ENCODE peak calls at places on chromosomes 3 and 15, in six cellular contexts. One of them, this sample, is unnamed.

GRCh38 chr3:195208183-195208582 is 62.8 kb downstream of the XXYLT1 start:
- DNase-seq in GM23338: no peak
- DNase-seq in CD4-positive, alpha-beta T cell: no peak
- DNase-seq in fibroblast of lung: no peak
- DNase-seq in heart left ventricle: no peak
- DNase-seq in left ventricle myocardium inferior: no peak
- DNase-seq in this sample: no peak

GRCh38 chr3:194607592-194608386 is 25.4 kb downstream of the TMEM44 start:
- DNase-seq in GM23338: no peak
- DNase-seq in left ventricle myocardium inferior: no peak
- DNase-seq in heart left ventricle: no peak
- DNase-seq in CD4-positive, alpha-beta T cell: no peak
- DNase-seq in fibroblast of lung: no peak
- DNase-seq in this sample: no peak

GRCh38 chr3:150069633-150070032 is 98.9 kb upstream of the PFN2 start:
- DNase-seq in left ventricle myocardium inferior: no peak
- DNase-seq in CD4-positive, alpha-beta T cell: no peak
- DNase-seq in heart left ventricle: no peak
- DNase-seq in fibroblast of lung: no peak
- DNase-seq in GM23338: no peak
- DNase-seq in this sample: no peak

GRCh38 chr3:56763233-56763632 is 38.5 kb downstream of the ARHGEF3 start:
- DNase-seq in heart left ventricle: no peak
- DNase-seq in CD4-positive, alpha-beta T cell: no peak
- DNase-seq in fibroblast of lung: no peak
- DNase-seq in left ventricle myocardium inferior: no peak
- DNase-seq in GM23338: no peak
- DNase-seq in this sample: no peak

GRCh38 chr15:62840518-62841268 is 201.9 kb upstream of the TPM1 start:
- DNase-seq in fibroblast of lung: no peak
- DNase-seq in left ventricle myocardium inferior: no peak
- DNase-seq in CD4-positive, alpha-beta T cell: no peak
- DNase-seq in heart left ventricle: no peak
- DNase-seq in GM23338: no peak
- DNase-seq in this sample: no peak

GRCh38 chr15:49060710-49061483 is 14.7 kb upstream of the SECISBP2L start:
- DNase-seq in GM23338: no peak
- DNase-seq in fibroblast of lung: peak; percentile 43
- DNase-seq in heart left ventricle: no peak
- DNase-seq in left ventricle myocardium inferior: no peak
- DNase-seq in CD4-positive, alpha-beta T cell: no peak
- DNase-seq in this sample: no peak

GRCh38 chr15:60546764-60547163 is 67.8 kb upstream of the ICE2 start:
- DNase-seq in GM23338: no peak
- DNase-seq in left ventricle myocardium inferior: no peak
- DNase-seq in heart left ventricle: no peak
- DNase-seq in CD4-positive, alpha-beta T cell: no peak
- DNase-seq in fibroblast of lung: no peak
- DNase-seq in this sample: no peak

GRCh38 chr15:33968224-33968623 is at the start of gene CHRM5:
- DNase-seq in GM23338: no peak
- DNase-seq in left ventricle myocardium inferior: no peak
- DNase-seq in CD4-positive, alpha-beta T cell: no peak
- DNase-seq in heart left ventricle: no peak
- DNase-seq in fibroblast of lung: no peak
- DNase-seq in this sample: no peak

GRCh38 chr3:133294253-133294652 is 105.6 kb upstream of the BFSP2 start:
- DNase-seq in left ventricle myocardium inferior: no peak
- DNase-seq in heart left ventricle: no peak
- DNase-seq in GM23338: no peak
- DNase-seq in fibroblast of lung: no peak
- DNase-seq in CD4-positive, alpha-beta T cell: no peak
- DNase-seq in this sample: no peak

GRCh38 chr3:71978150-71978721 is 193.3 kb upstream of the PROK2 start:
- DNase-seq in GM23338: no peak
- DNase-seq in CD4-positive, alpha-beta T cell: no peak
- DNase-seq in fibroblast of lung: no peak
- DNase-seq in left ventricle myocardium inferior: no peak
- DNase-seq in heart left ventricle: no peak
- DNase-seq in this sample: no peak

GRCh38 chr3:160544837-160545236 is 20.5 kb downstream of the KPNA4 start:
- DNase-seq in GM23338: no peak
- DNase-seq in CD4-positive, alpha-beta T cell: no peak
- DNase-seq in heart left ventricle: no peak
- DNase-seq in fibroblast of lung: peak; percentile 27
- DNase-seq in left ventricle myocardium inferior: no peak
- DNase-seq in this sample: no peak

GRCh38 chr15:91116379-91117067 is 16.5 kb downstream of the SV2B start:
- DNase-seq in CD4-positive, alpha-beta T cell: no peak
- DNase-seq in left ventricle myocardium inferior: no peak
- DNase-seq in GM23338: no peak
- DNase-seq in heart left ventricle: no peak
- DNase-seq in fibroblast of lung: no peak
- DNase-seq in this sample: peak; percentile 51

GRCh38 chr15:91268510-91268909 is 168.5 kb downstream of the SV2B start:
- DNase-seq in left ventricle myocardium inferior: no peak
- DNase-seq in heart left ventricle: no peak
- DNase-seq in GM23338: peak; percentile 79
- DNase-seq in fibroblast of lung: no peak
- DNase-seq in CD4-positive, alpha-beta T cell: no peak
- DNase-seq in this sample: no peak

GRCh38 chr3:65371053-65371452 is 667.7 kb downstream of the MAGI1 start:
- DNase-seq in CD4-positive, alpha-beta T cell: no peak
- DNase-seq in heart left ventricle: no peak
- DNase-seq in fibroblast of lung: no peak
- DNase-seq in GM23338: no peak
- DNase-seq in left ventricle myocardium inferior: no peak
- DNase-seq in this sample: peak; percentile 3

GRCh38 chr15:58966698-58967097 is 20.8 kb upstream of the RNF111 start:
- DNase-seq in CD4-positive, alpha-beta T cell: no peak
- DNase-seq in GM23338: no peak
- DNase-seq in left ventricle myocardium inferior: no peak
- DNase-seq in fibroblast of lung: no peak
- DNase-seq in heart left ventricle: no peak
- DNase-seq in this sample: no peak

GRCh38 chr3:56366641-56366984 is 101.7 kb downstream of the ERC2 start:
- DNase-seq in GM23338: no peak
- DNase-seq in heart left ventricle: no peak
- DNase-seq in CD4-positive, alpha-beta T cell: no peak
- DNase-seq in fibroblast of lung: no peak
- DNase-seq in left ventricle myocardium inferior: no peak
- DNase-seq in this sample: no peak

GRCh38 chr3:140500473-140500872 is 177.4 kb upstream of the TRIM42 start:
- DNase-seq in GM23338: no peak
- DNase-seq in fibroblast of lung: no peak
- DNase-seq in left ventricle myocardium inferior: no peak
- DNase-seq in heart left ventricle: no peak
- DNase-seq in CD4-positive, alpha-beta T cell: no peak
- DNase-seq in this sample: no peak

GRCh38 chr3:54891540-54891897 is 36.3 kb downstream of the LRTM1 start:
- DNase-seq in fibroblast of lung: peak; percentile 95
- DNase-seq in GM23338: no peak
- DNase-seq in CD4-positive, alpha-beta T cell: no peak
- DNase-seq in left ventricle myocardium inferior: peak; percentile 74
- DNase-seq in heart left ventricle: peak; percentile 75
- DNase-seq in this sample: peak; percentile 89

GRCh38 chr3:3196148-3196861 is 16.8 kb upstream of the CRBN start:
- DNase-seq in fibroblast of lung: no peak
- DNase-seq in heart left ventricle: no peak
- DNase-seq in left ventricle myocardium inferior: no peak
- DNase-seq in CD4-positive, alpha-beta T cell: no peak
- DNase-seq in GM23338: peak; percentile 52
- DNase-seq in this sample: no peak

GRCh38 chr3:5029715-5030114 is 50.5 kb downstream of the BHLHE40 start:
- DNase-seq in CD4-positive, alpha-beta T cell: no peak
- DNase-seq in GM23338: no peak
- DNase-seq in fibroblast of lung: no peak
- DNase-seq in left ventricle myocardium inferior: no peak
- DNase-seq in heart left ventricle: no peak
- DNase-seq in this sample: no peak

GRCh38 chr3:15317164-15317477 is 15.3 kb downstream of the SH3BP5 start:
- DNase-seq in heart left ventricle: no peak
- DNase-seq in left ventricle myocardium inferior: no peak
- DNase-seq in CD4-positive, alpha-beta T cell: no peak
- DNase-seq in fibroblast of lung: no peak
- DNase-seq in GM23338: no peak
- DNase-seq in this sample: no peak

GRCh38 chr15:100866386-100867330 is 13.0 kb upstream of the ALDH1A3 start:
- DNase-seq in CD4-positive, alpha-beta T cell: no peak
- DNase-seq in left ventricle myocardium inferior: no peak
- DNase-seq in fibroblast of lung: no peak
- DNase-seq in GM23338: no peak
- DNase-seq in heart left ventricle: no peak
- DNase-seq in this sample: no peak

GRCh38 chr15:100862162-100862561 is 17.5 kb upstream of the ALDH1A3 start:
- DNase-seq in GM23338: no peak
- DNase-seq in heart left ventricle: no peak
- DNase-seq in CD4-positive, alpha-beta T cell: no peak
- DNase-seq in fibroblast of lung: no peak
- DNase-seq in left ventricle myocardium inferior: no peak
- DNase-seq in this sample: no peak

GRCh38 chr15:100869151-100869999 is 10.3 kb upstream of the ALDH1A3 start:
- DNase-seq in heart left ventricle: no peak
- DNase-seq in GM23338: peak; percentile 71
- DNase-seq in left ventricle myocardium inferior: no peak
- DNase-seq in CD4-positive, alpha-beta T cell: no peak
- DNase-seq in fibroblast of lung: no peak
- DNase-seq in this sample: no peak

GRCh38 chr15:100863406-100864198 is 16.0 kb upstream of the ALDH1A3 start:
- DNase-seq in CD4-positive, alpha-beta T cell: no peak
- DNase-seq in fibroblast of lung: peak; percentile 90
- DNase-seq in heart left ventricle: peak; percentile 81
- DNase-seq in left ventricle myocardium inferior: peak; percentile 74
- DNase-seq in GM23338: no peak
- DNase-seq in this sample: no peak

GRCh38 chr15:100867476-100867875 is 12.2 kb upstream of the ALDH1A3 start:
- DNase-seq in CD4-positive, alpha-beta T cell: no peak
- DNase-seq in left ventricle myocardium inferior: no peak
- DNase-seq in fibroblast of lung: no peak
- DNase-seq in GM23338: no peak
- DNase-seq in heart left ventricle: no peak
- DNase-seq in this sample: no peak
- H3K27ac ChIP-seq in CD4-positive, alpha-beta T cell: no peak overlapping the region
- H3K27ac ChIP-seq in left ventricle myocardium inferior: no peak overlapping the region
- H3K27ac ChIP-seq in fibroblast of lung: no peak overlapping the region
- H3K27ac ChIP-seq in GM23338: no peak overlapping the region
- H3K27ac ChIP-seq in heart left ventricle: no peak overlapping the region
- H3K27ac ChIP-seq in this sample: no peak overlapping the region

DNA sequence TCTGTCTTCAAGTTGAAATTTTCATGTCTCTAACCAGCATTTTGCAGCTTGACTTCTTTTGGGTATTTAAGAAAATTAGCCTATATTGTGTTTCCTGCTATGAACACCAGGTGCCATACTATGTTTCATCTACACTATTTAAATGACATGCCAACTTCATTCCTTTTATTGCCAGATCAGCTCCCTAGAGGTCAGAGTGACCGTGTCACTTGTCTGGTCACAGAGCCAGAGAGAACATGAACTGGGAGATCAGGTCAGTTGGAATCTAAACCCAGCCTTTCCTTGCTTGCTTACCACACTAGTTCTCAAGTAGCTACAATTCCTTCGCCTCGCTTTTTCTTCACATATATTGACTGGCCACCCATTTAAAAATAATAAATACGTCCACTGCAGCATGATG is 87.6 kb downstream of the THBS1 start:
- DNase-seq in GM23338: no peak
- DNase-seq in left ventricle myocardium inferior: no peak
- DNase-seq in fibroblast of lung: no peak
- DNase-seq in heart left ventricle: no peak
- DNase-seq in CD4-positive, alpha-beta T cell: no peak
- DNase-seq in this sample: no peak
- H3K27ac ChIP-seq in GM23338: no peak overlapping the region
- H3K27ac ChIP-seq in left ventricle myocardium inferior: no peak overlapping the region
- H3K27ac ChIP-seq in fibroblast of lung: no peak overlapping the region
- H3K27ac ChIP-seq in heart left ventricle: no peak overlapping the region
- H3K27ac ChIP-seq in CD4-positive, alpha-beta T cell: no peak overlapping the region
- H3K27ac ChIP-seq in this sample: no peak overlapping the region

GRCh38 chr15:67156426-67156825 is 91.0 kb downstream of the SMAD3 start:
- DNase-seq in left ventricle myocardium inferior: no peak
- DNase-seq in fibroblast of lung: no peak
- DNase-seq in GM23338: no peak
- DNase-seq in heart left ventricle: no peak
- DNase-seq in CD4-positive, alpha-beta T cell: no peak
- DNase-seq in this sample: no peak
- H3K27ac ChIP-seq in left ventricle myocardium inferior: no peak overlapping the region
- H3K27ac ChIP-seq in fibroblast of lung: no peak overlapping the region
- H3K27ac ChIP-seq in GM23338: no peak overlapping the region
- H3K27ac ChIP-seq in heart left ventricle: no peak overlapping the region
- H3K27ac ChIP-seq in CD4-positive, alpha-beta T cell: no peak overlapping the region
- H3K27ac ChIP-seq in this sample: no peak overlapping the region

GRCh38 chr3:36941658-36942057 is 3.2 kb downstream of the TRANK1 start:
- DNase-seq in GM23338: no peak
- DNase-seq in fibroblast of lung: peak; percentile 56
- DNase-seq in CD4-positive, alpha-beta T cell: no peak
- DNase-seq in heart left ventricle: no peak
- DNase-seq in left ventricle myocardium inferior: no peak
- DNase-seq in this sample: no peak
- H3K27ac ChIP-seq in GM23338: no peak overlapping the region
- H3K27ac ChIP-seq in fibroblast of lung: no peak overlapping the region
- H3K27ac ChIP-seq in CD4-positive, alpha-beta T cell: no peak overlapping the region
- H3K27ac ChIP-seq in heart left ventricle: no peak overlapping the region
- H3K27ac ChIP-seq in left ventricle myocardium inferior: no peak overlapping the region
- H3K27ac ChIP-seq in this sample: no peak overlapping the region

DNA sequence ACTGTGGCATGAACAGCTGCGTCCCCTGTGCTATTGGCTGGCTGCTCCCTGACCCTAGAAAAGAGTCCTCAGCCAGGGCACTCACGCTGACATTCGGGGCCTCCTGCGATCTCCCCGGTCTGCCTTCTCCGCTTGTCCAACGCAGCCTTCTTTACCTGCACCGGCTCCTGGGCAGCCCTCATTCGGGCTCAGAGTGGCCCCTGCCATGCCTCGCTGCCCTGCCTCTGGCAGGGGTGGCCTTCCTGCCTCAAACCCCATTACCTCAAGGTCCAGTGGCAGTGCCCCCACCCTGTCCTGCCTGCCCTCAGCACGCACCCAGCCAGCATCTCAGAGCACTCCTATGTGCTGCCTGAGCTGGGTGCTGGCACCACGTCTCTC is 86.5 kb downstream of the TBC1D2B start:
- DNase-seq in left ventricle myocardium inferior: no peak
- DNase-seq in fibroblast of lung: no peak
- DNase-seq in CD4-positive, alpha-beta T cell: no peak
- DNase-seq in GM23338: no peak
- DNase-seq in heart left ventricle: no peak
- DNase-seq in this sample: no peak
- H3K27ac ChIP-seq in left ventricle myocardium inferior: peak overlapping the region; percentile 92
- H3K27ac ChIP-seq in fibroblast of lung: peak overlapping the region; percentile 78
- H3K27ac ChIP-seq in CD4-positive, alpha-beta T cell: no peak overlapping the region
- H3K27ac ChIP-seq in GM23338: no peak overlapping the region
- H3K27ac ChIP-seq in heart left ventricle: peak overlapping the region; percentile 91
- H3K27ac ChIP-seq in this sample: no peak overlapping the region